ENCODE peak calls at places on chromosomes 5 and 9, in nine cellular contexts. V is nephron progenitor cell; N is CD8-positive, alpha-beta T cell; O is T-helper 2 cell; K is Kasumi-1; E is NCI-H1105 treated with DMSO at 0.1 percent for 48 hours; M is activated CD8-positive, alpha-beta memory T cell treated with anti-CD3 and anti-CD28 coated beads, Interleukin-2, amount 50 U/mL, for 4 hours; X is NCI-H2029; W is A673. Q is an unnamed sample.

GRCh38 chr9:72602629-72603028 is 81.2 kb downstream of the TMC1 start:
- DNase-seq in V (no peak), K (no peak), W (no peak), M (no peak), X (no peak), O (no peak), N (no peak), E (no peak), Q (no peak)

GRCh38 chr5:172735141-172735831 is 35.7 kb downstream of the DUSP1 start:
- DNase-seq in W (no peak), O (no peak), K (no peak), V (no peak), N (no peak), M (no peak), X (no peak), E (no peak), Q (no peak)

GRCh38 chr5:133049726-133050048 is 2.1 kb upstream of the HSPA4 start:
- DNase-seq in W (no peak), N (no peak), M (no peak), K (no peak), V (no peak), E (no peak), X (peak), O (no peak), Q (no peak)

GRCh38 chr5:146052780-146053179 is 52.6 kb downstream of the PLAC8L1 start:
- DNase-seq in M (no peak), V (no peak), K (peak), X (no peak), W (peak), O (no peak), N (no peak), E (no peak), Q (no peak)

GRCh38 chr9:123727332-123727731 is 202.6 kb downstream of the DENND1A start:
- DNase-seq in X (no peak), E (no peak), M (no peak), W (no peak), N (no peak), K (no peak), O (no peak), V (no peak), Q (no peak)

GRCh38 chr5:157959355-157959754 is 100.4 kb upstream of the CLINT1 start:
- DNase-seq in N (no peak), X (peak), M (no peak), W (peak), O (no peak), V (no peak), E (no peak), K (no peak), Q (no peak)

GRCh38 chr9:93306579-93307091 is 122.7 kb downstream of the WNK2 start:
- DNase-seq in K (no peak), E (no peak), X (no peak), O (no peak), M (no peak), V (no peak), N (no peak), W (no peak), Q (no peak)

GRCh38 chr5:156402387-156402921 is 75.5 kb downstream of the SGCD start:
- DNase-seq in E (no peak), M (no peak), V (peak), X (peak), N (no peak), O (peak), W (no peak), K (no peak), Q (peak)

GRCh38 chr5:178387856-178388190 is 155.2 kb upstream of the PHYKPL start:
- DNase-seq in N (no peak), V (no peak), M (no peak), K (no peak), E (no peak), O (no peak), X (no peak), W (no peak), Q (no peak)

GRCh38 chr5:142598338-142598700 is 87.6 kb downstream of the FGF1 start:
- DNase-seq in O (no peak), X (no peak), W (no peak), K (no peak), M (no peak), V (no peak), E (no peak), N (no peak), Q (no peak)

GRCh38 chr9:76136986-76137385 is 246.5 kb downstream of the PCSK5 start:
- DNase-seq in O (no peak), M (no peak), N (no peak), E (no peak), K (peak), W (no peak), X (no peak), V (no peak), Q (no peak)

GRCh38 chr5:78320461-78320860 is 26.0 kb upstream of the AP3B1 start:
- DNase-seq in K (peak), O (no peak), M (no peak), V (no peak), W (peak), E (peak), X (peak), N (no peak), Q (no peak)

Q was measured in T-cell.